ENCODE peak calls at places on chromosomes 7 and 10, in five cellular contexts. X, T, H, K and B are unnamed samples.
A peak's percentile ranks its signal among the peaks of the same experiment; 100 is the strongest.

GRCh38 chr7:50598455-50599343 is 33.5 kb upstream of the DDC start:
- DNase-seq in K (no peak), H (no peak), X (no peak), T (no peak), B (no peak)

GRCh38 chr10:3780056-3780765 is 4.8 kb downstream of the KLF6 start:
- DNase-seq in T (no peak), X (peak; percentile 71), H (no peak), K (no peak), B (no peak)

GRCh38 chr7:121531175-121532070 is 135.3 kb upstream of the FAM3C start:
- DNase-seq in H (no peak), T (no peak), K (no peak), X (no peak), B (no peak)

GRCh38 chr10:33067481-33067880 is 109.5 kb upstream of the ITGB1 start:
- DNase-seq in X (peak; percentile 42), K (no peak), H (no peak), T (no peak), B (no peak)

GRCh38 chr7:47819054-47819920 is 129.0 kb downstream of the PKD1L1 start:
- DNase-seq in T (peak; percentile 59), X (peak; percentile 82), H (peak; percentile 87), K (peak; percentile 73), B (no peak)

GRCh38 chr7:156368053-156368452 is 272.5 kb upstream of the RNF32 start:
- DNase-seq in X (no peak), K (no peak), T (no peak), H (no peak), B (no peak)

GRCh38 chr10:72886596-72887522 is 6.7 kb upstream of the OIT3 start:
- DNase-seq in K (no peak), T (peak; percentile 34), X (peak; percentile 5), H (no peak), B (no peak)

GRCh38 chr10:52027055-52027454 is 287.0 kb upstream of the DKK1 start:
- DNase-seq in H (no peak), K (no peak), X (peak; percentile 82), T (no peak), B (no peak)

GRCh38 chr7:154832557-154833138 is 170.3 kb downstream of the PAXIP1 start:
- DNase-seq in X (no peak), T (no peak), H (no peak), K (peak; percentile 50), B (no peak)

GRCh38 chr7:46705416-46706255 is 784.6 kb upstream of the IGFBP3 start:
- DNase-seq in K (no peak), X (peak; percentile 57), H (no peak), T (no peak), B (no peak)

GRCh38 chr10:3805227-3805790 is 20.3 kb upstream of the KLF6 start:
- DNase-seq in T (no peak), X (peak; percentile 83), H (no peak), K (no peak), B (no peak)

GRCh38 chr10:91381562-91381923 is 28.6 kb upstream of the HECTD2 start:
- DNase-seq in X (no peak), H (no peak), T (peak; percentile 15), K (no peak), B (no peak)

GRCh38 chr10:31602541-31603244 is 283.7 kb downstream of the ZEB1 start:
- DNase-seq in H (peak; percentile 82), K (peak; percentile 27), X (peak; percentile 73), T (peak; percentile 86), B (no peak)

GRCh38 chr7:123351506-123352225 is 151.9 kb upstream of the SLC13A1 start:
- DNase-seq in X (no peak), T (no peak), K (no peak), H (no peak), B (no peak)

GRCh38 chr7:77404635-77405034 is 11.5 kb downstream of the GSAP start:
- DNase-seq in H (no peak), K (no peak), X (no peak), T (no peak), B (no peak)

GRCh38 chr10:3687510-3688081 is 97.4 kb downstream of the KLF6 start:
- DNase-seq in T (no peak), H (no peak), X (peak; percentile 37), K (no peak), B (no peak)

GRCh38 chr7:108059526-108059925 is 56.6 kb upstream of the LAMB1 start:
- DNase-seq in T (no peak), X (no peak), H (no peak), K (no peak), B (no peak)

GRCh38 chr7:47979145-47979831 is at the start of gene HUS1:
- DNase-seq in T (peak; percentile 88), H (peak; percentile 84), K (peak; percentile 83), X (peak; percentile 81), B (peak; percentile 95)

GRCh38 chr10:102335184-102335583 is 60.3 kb upstream of the NFKB2 start:
- DNase-seq in K (no peak), H (no peak), X (peak; percentile 15), T (no peak), B (no peak)

GRCh38 chr7:80622531-80622930 is 15.9 kb upstream of the CD36 start:
- DNase-seq in T (no peak), X (peak; percentile 85), K (no peak), H (no peak), B (no peak)

GRCh38 chr10:80155696-80156215 is 23.2 kb downstream of the PLAC9 start:
- DNase-seq in H (no peak), K (no peak), T (no peak), X (no peak), B (no peak)

GRCh38 chr10:87862644-87863101 is 660 bp downstream of the KLLN start:
- DNase-seq in X (peak; percentile 57), K (no peak), T (no peak), H (no peak), B (no peak)

GRCh38 chr7:157829491-157829890 is 492.7 kb downstream of the DNAJB6 start:
- DNase-seq in T (no peak), H (no peak), X (no peak), K (no peak), B (peak; percentile 53)

GRCh38 chr10:90313548-90314325 is 544.1 kb downstream of the HTR7 start:
- DNase-seq in K (no peak), T (no peak), H (no peak), X (peak; percentile 25), B (no peak)

GRCh38 chr10:65518379-65518778 is 1407.5 kb upstream of the LRRTM3 start:
- DNase-seq in H (no peak), X (no peak), T (no peak), K (no peak), B (no peak)

GRCh38 chr10:14837003-14837755 is 658 bp downstream of the CDNF start:
- DNase-seq in K (no peak), X (no peak), H (no peak), T (no peak), B (no peak)

GRCh38 chr7:29606287-29606721 is 42.7 kb downstream of the PRR15 start:
- DNase-seq in X (no peak), K (no peak), T (no peak), H (no peak), B (no peak)

GRCh38 chr7:134541-134940 is 57.8 kb upstream of the FAM20C start:
- DNase-seq in T (no peak), X (no peak), H (no peak), K (no peak), B (no peak)

GRCh38 chr7:114081606-114082425 is 163.0 kb upstream of the PPP1R3A start:
- DNase-seq in H (no peak), K (peak; percentile 37), X (peak; percentile 70), T (no peak), B (no peak)

GRCh38 chr7:155276032-155276799 is 21.5 kb upstream of the INSIG1 start:
- DNase-seq in H (no peak), X (no peak), K (no peak), T (no peak), B (peak; percentile 47)

GRCh38 chr7:127885222-127885772 is 145.9 kb downstream of the LRRC4 start:
- DNase-seq in H (no peak), T (no peak), X (no peak), K (no peak), B (no peak)

GRCh38 chr7:127885843-127886242 is 145.4 kb downstream of the LRRC4 start:
- DNase-seq in K (no peak), T (peak; percentile 12), X (peak; percentile 78), H (no peak), B (no peak)

GRCh38 chr7:127882313-127882920 is 148.8 kb downstream of the LRRC4 start:
- DNase-seq in X (no peak), K (no peak), H (no peak), T (no peak), B (no peak)

GRCh38 chr7:127886248-127886647 is 145.0 kb downstream of the LRRC4 start:
- DNase-seq in K (no peak), T (no peak), H (no peak), X (peak; percentile 62), B (no peak)

DNA sequence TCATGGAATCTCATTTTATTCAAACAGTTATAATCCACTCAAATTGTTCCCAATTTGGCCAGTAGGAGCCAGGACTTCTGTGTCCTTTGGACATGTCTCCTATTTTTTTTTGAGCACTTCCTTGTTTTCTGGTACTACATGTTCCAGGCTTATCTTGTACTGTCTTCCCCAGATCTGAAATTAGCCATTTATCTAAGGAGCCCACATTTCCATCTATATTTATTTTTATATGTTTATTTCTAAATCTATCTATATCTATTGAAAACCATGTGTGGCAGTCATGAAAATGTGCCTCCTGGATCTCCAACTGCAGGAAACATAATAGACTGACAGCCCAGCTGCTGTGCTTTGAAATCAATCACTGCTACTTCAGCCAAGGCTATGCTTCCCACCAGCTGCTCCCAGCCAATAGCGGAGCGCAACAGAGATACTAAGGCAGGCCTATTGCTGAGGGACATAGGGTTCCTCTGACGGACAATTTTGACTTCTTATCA is 147.1 kb downstream of the LRRC4 start:
- DNase-seq in K (no peak), X (no peak), H (no peak), T (no peak), B (no peak)
- TF ChIP-seq CTCF in K (no peak), X (no peak), H (no peak), T (no peak), B (peak; percentile 31)

GRCh38 chr7:91089382-91089963 is 174.8 kb upstream of the FZD1 start:
- DNase-seq in H (no peak), K (no peak), T (no peak), X (peak; percentile 48), B (no peak)
- TF ChIP-seq CTCF in H (peak; percentile 39), K (peak; percentile 85), T (peak; percentile 69), X (peak; percentile 73), B (peak; percentile 98)

DNA sequence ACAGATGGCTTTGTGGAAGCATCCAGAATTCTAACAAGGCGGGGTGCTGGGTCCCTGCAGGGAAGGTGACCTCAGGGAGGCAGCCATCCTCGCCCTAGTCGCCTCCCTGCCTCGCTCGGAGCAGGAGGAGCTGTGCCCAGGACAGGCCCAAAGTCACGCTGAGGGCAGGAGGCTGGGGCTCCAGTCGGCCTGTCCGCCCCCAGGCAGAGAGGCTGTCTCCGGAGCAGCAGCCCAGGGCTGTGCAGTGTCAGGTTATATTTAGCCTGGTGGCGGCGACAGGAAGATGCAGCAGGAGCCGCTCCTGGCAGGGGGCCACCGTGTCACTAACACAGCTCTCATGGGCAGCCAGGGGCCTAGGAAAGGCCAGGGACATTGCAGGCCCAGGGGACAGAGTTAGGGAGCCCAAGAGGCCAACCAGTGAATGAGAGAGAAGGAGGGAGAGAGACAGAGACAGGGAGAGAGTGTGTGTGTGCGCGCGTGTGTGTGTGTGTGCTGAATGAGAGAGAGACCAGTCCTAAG is 13.5 kb downstream of the KCNH2 start:
- DNase-seq in K (no peak), T (peak; percentile 88), X (no peak), H (no peak), B (no peak)
- TF ChIP-seq CTCF in K (peak; percentile 21), T (no peak), X (no peak), H (no peak), B (peak; percentile 25)

GRCh38 chr7:38932509-38933168 is 23.6 kb upstream of the VPS41 start:
- DNase-seq in K (peak; percentile 76), T (peak; percentile 16), H (peak; percentile 59), X (peak; percentile 25), B (no peak)

GRCh38 chr7:38934536-38934935 is 25.5 kb upstream of the VPS41 start:
- DNase-seq in H (no peak), X (no peak), K (no peak), T (no peak), B (no peak)

GRCh38 chr7:38929460-38930171 is 20.6 kb upstream of the VPS41 start:
- DNase-seq in T (no peak), K (no peak), H (no peak), X (no peak), B (no peak)
- TF ChIP-seq CTCF in T (no peak), K (no peak), H (no peak), X (no peak), B (peak; percentile 18)